ENCODE peak calls at places on chromosome 22, in nine cellular contexts. W, M, B, I, Q, D, E, H and O are unnamed samples.

GRCh38 chr22:47928626-47929025 is 1166.2 kb downstream of the TBC1D22A start:
- DNase-seq in W (no peak), M (no peak), B (peak), I (no peak), Q (no peak), D (no peak), E (no peak), H (no peak), O (no peak)

GRCh38 chr22:37431811-37432707 is 4.8 kb upstream of the ELFN2 start:
- DNase-seq in W (peak), M (no peak), B (no peak), I (no peak), Q (peak), D (no peak), E (no peak), H (peak), O (peak)

GRCh38 chr22:29820941-29821789 is 16.9 kb downstream of the ASCC2 start:
- DNase-seq in W (peak), M (no peak), B (peak), I (peak), Q (peak), D (peak), E (no peak), H (peak), O (peak)

GRCh38 chr22:45638834-45639746 is 32.5 kb upstream of the ATXN10 start:
- DNase-seq in W (no peak), M (no peak), B (peak), I (peak), Q (peak), D (peak), E (no peak), H (peak), O (peak)

GRCh38 chr22:49087163-49087562 is 740.5 kb downstream of the BRD1 start:
- DNase-seq in W (no peak), M (no peak), B (no peak), I (no peak), Q (no peak), D (no peak), E (no peak), H (no peak), O (no peak)

GRCh38 chr22:16936625-16937024 is 71.4 kb downstream of the GAB4 start:
- DNase-seq in W (no peak), M (no peak), B (no peak), I (no peak), Q (no peak), D (no peak), E (no peak), H (no peak), O (no peak)

GRCh38 chr22:46906326-46907045 is 144.0 kb downstream of the TBC1D22A start:
- DNase-seq in W (no peak), M (no peak), B (no peak), I (no peak), Q (no peak), D (no peak), E (no peak), H (no peak), O (no peak)

GRCh38 chr22:45483918-45484499 is 18.7 kb upstream of the FBLN1 start:
- DNase-seq in W (no peak), M (no peak), B (no peak), I (peak), Q (no peak), D (no peak), E (no peak), H (no peak), O (no peak)

GRCh38 chr22:44615602-44616180 is 86.3 kb upstream of the PRR5 start:
- DNase-seq in W (no peak), M (no peak), B (no peak), I (peak), Q (no peak), D (no peak), E (no peak), H (no peak), O (no peak)

GRCh38 chr22:46792061-46792796 is 29.8 kb downstream of the TBC1D22A start:
- DNase-seq in W (no peak), M (no peak), B (no peak), I (no peak), Q (no peak), D (no peak), E (no peak), H (no peak), O (no peak)

GRCh38 chr22:45242778-45243191 is 2.1 kb upstream of the KIAA0930 start:
- DNase-seq in W (no peak), M (no peak), B (no peak), I (peak), Q (peak), D (peak), E (no peak), H (no peak), O (no peak)

GRCh38 chr22:36182056-36182455 is 19.6 kb downstream of the APOL4 start:
- DNase-seq in W (no peak), M (no peak), B (no peak), I (no peak), Q (peak), D (no peak), E (no peak), H (no peak), O (no peak)

GRCh38 chr22:25582946-25583345 is 18.5 kb downstream of the GRK3 start:
- DNase-seq in W (peak), M (no peak), B (no peak), I (no peak), Q (no peak), D (no peak), E (no peak), H (no peak), O (no peak)

GRCh38 chr22:46815896-46816721 is 53.7 kb downstream of the TBC1D22A start:
- DNase-seq in W (no peak), M (no peak), B (peak), I (no peak), Q (peak), D (no peak), E (no peak), H (peak), O (no peak)

GRCh38 chr22:50548046-50548912 is 2.6 kb downstream of the KLHDC7B start:
- DNase-seq in W (no peak), M (no peak), B (no peak), I (peak), Q (no peak), D (no peak), E (no peak), H (no peak), O (no peak)

GRCh38 chr22:41831828-41832552 is 915 bp upstream of the SREBF2 start:
- DNase-seq in W (no peak), M (no peak), B (no peak), I (no peak), Q (no peak), D (no peak), E (no peak), H (no peak), O (no peak)

GRCh38 chr22:45104313-45104712 is 59.4 kb upstream of the NUP50 start:
- DNase-seq in W (no peak), M (no peak), B (no peak), I (no peak), Q (no peak), D (no peak), E (no peak), H (no peak), O (no peak)

GRCh38 chr22:44950806-44951509 is 58.8 kb downstream of the PHF21B start:
- DNase-seq in W (no peak), M (no peak), B (no peak), I (no peak), Q (no peak), D (no peak), E (no peak), H (no peak), O (no peak)

GRCh38 chr22:41178425-41178975 is 26.6 kb upstream of the L3MBTL2 start:
- DNase-seq in W (no peak), M (no peak), B (no peak), I (no peak), Q (no peak), D (no peak), E (no peak), H (no peak), O (no peak)

GRCh38 chr22:23431337-23432072 is 148.6 kb downstream of the IGLL1 start:
- DNase-seq in W (no peak), M (no peak), B (no peak), I (no peak), Q (peak), D (no peak), E (peak), H (no peak), O (no peak)

GRCh38 chr22:22513619-22514018 is 5.1 kb upstream of the ZNF280B start:
- DNase-seq in W (no peak), M (no peak), B (no peak), I (no peak), Q (no peak), D (no peak), E (no peak), H (no peak), O (no peak)

GRCh38 chr22:17891427-17892167 is 117.3 kb upstream of the BID start:
- DNase-seq in W (no peak), M (no peak), B (no peak), I (no peak), Q (no peak), D (no peak), E (peak), H (no peak), O (no peak)

GRCh38 chr22:28410050-28410816 is 269.4 kb downstream of the TTC28 start:
- DNase-seq in W (no peak), M (no peak), B (no peak), I (no peak), Q (peak), D (no peak), E (no peak), H (peak), O (no peak)
- TF ChIP-seq CTCF in W (no peak), M (no peak), B (no peak), I (no peak), Q (no peak), D (no peak), E (no peak), H (no peak), O (no peak)

GRCh38 chr22:32794449-32795213 is 6.9 kb upstream of the TIMP3 start:
- DNase-seq in W (no peak), M (no peak), B (no peak), I (no peak), Q (no peak), D (no peak), E (no peak), H (no peak), O (no peak)
- TF ChIP-seq CTCF in W (no peak), M (no peak), B (no peak), I (no peak), Q (no peak), D (no peak), E (no peak), H (peak), O (no peak)

GRCh38 chr22:43587574-43587973 is 175.8 kb downstream of the MPPED1 start:
- DNase-seq in W (no peak), M (no peak), B (no peak), I (no peak), Q (peak), D (no peak), E (no peak), H (no peak), O (no peak)

DNA sequence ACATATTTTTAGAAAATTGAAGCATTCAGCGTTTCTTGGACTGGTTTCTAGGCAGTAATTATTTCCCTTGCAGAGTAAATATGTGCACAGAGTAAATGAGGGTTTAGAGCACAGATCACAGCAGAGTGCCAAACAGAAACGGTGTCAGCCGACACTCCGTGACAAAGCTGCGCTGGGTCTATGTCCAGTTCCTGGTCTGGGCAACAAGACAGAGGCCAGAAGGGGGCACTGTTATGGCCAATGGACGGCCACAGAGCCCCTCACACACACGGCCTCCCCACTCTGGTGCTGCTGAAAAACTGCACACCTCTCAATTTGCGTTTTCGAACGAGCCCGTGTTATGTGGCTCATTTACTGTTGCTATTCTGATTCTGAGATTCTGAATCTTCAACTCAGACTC is 180.7 kb downstream of the MPPED1 start:
- DNase-seq in W (no peak), M (no peak), B (no peak), I (no peak), Q (peak), D (no peak), E (no peak), H (no peak), O (no peak)
- TF ChIP-seq CTCF in W (peak), M (peak), B (no peak), I (no peak), Q (peak), D (no peak), E (no peak), H (peak), O (peak)

GRCh38 chr22:27925331-27925730 is 6.3 kb upstream of the PITPNB start:
- DNase-seq in W (no peak), M (no peak), B (no peak), I (no peak), Q (no peak), D (no peak), E (no peak), H (no peak), O (no peak)

GRCh38 chr22:27919222-27919942 is at the start of gene PITPNB:
- DNase-seq in W (peak), M (peak), B (peak), I (peak), Q (peak), D (peak), E (peak), H (peak), O (peak)

GRCh38 chr22:27918351-27919221 is 470 bp downstream of the PITPNB start:
- DNase-seq in W (no peak), M (peak), B (peak), I (peak), Q (peak), D (peak), E (peak), H (peak), O (no peak)

DNA sequence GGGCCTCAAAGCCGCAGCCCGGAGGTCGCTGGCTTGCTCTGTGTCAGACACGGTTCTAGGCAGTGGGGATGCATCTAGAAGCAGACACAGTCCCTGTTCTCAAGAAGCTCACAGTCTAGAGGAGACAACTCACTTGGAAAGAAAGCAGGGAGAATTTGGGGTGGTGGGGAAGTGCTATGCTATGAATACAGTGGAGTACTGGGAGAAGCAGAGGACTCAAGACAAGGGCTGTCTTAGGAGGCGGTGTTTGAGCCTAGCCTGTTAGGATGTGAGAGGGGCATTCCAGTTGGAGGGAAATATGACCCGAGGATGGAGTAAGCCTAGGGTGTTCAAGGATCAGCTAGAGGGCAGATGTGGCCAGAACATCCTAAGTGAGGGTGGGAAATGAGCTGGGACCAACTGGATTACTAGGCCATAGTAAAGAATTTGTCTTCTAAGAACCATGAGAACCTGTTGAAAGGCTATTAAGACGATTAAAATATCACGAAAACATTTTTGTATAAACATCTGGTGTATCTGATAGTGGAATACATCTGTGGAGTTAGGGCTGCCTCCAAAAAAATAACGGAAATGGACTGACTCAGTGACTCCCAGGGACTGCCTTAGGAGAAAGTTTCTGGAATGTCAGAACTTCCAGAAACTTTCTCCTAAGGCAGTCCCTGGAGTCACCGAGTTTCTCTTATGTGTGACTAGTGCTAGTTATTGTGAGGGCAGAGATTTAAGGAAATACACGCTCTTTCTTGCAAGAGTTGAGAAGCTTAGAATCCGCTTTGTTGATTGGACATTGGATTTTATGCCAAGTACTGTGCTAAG is 1.1 kb upstream of the PITPNB start:
- DNase-seq in W (peak), M (no peak), B (peak), I (no peak), Q (peak), D (no peak), E (peak), H (peak), O (peak)
- TF ChIP-seq CTCF in W (no peak), M (no peak), B (no peak), I (no peak), Q (no peak), D (no peak), E (no peak), H (peak), O (no peak)

DNA sequence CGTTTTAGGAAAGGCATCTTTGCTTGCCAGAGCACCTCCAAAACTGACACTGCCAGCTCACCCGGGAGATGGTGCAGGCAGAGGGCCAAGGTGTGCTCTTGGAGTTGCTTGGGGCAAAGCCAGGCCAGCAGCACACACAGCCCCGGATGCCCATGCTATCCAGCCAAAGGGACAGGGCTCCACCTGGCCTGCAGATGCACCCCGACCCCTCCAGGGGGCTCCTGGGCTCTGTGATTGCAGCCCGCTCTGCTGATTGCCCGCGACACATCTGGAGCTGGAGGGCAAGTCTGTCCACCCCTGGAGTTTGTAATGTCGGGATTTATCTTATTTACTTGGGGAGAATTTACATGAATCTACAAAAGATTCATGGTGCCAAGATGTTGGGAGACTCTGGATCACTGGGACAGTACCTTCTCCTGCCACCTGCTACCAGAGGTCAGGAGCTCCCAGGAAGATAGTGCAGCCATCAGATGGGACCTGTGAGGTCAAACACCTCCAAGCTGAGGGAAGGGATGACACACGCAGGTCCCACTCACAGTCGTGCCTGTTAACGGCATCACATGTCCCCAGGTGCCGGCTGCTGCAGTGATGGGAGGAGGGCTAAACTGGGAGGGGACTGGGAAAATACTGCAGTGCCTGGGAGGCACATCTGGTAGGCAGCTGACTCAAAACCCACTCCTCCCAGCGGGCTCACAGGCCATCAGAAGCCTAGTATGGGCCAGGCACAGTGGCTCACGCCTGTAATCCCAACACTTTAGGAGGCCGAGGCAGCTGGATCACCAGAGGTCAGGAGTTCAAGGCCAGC is 17.2 kb downstream of the CBX7 start:
- DNase-seq in W (no peak), M (peak), B (no peak), I (no peak), Q (peak), D (no peak), E (no peak), H (peak), O (no peak)
- TF ChIP-seq CTCF in W (peak), M (peak), B (peak), I (peak), Q (peak), D (no peak), E (no peak), H (peak), O (peak)

GRCh38 chr22:20085651-20086050 is 5.6 kb downstream of the DGCR8 start:
- DNase-seq in W (no peak), M (no peak), B (no peak), I (peak), Q (no peak), D (no peak), E (no peak), H (no peak), O (no peak)

GRCh38 chr22:20083157-20083890 is 3.3 kb downstream of the DGCR8 start:
- DNase-seq in W (no peak), M (no peak), B (no peak), I (peak), Q (no peak), D (no peak), E (no peak), H (no peak), O (no peak)

GRCh38 chr22:20083891-20084546 is 4.0 kb downstream of the DGCR8 start:
- DNase-seq in W (no peak), M (no peak), B (no peak), I (no peak), Q (no peak), D (no peak), E (no peak), H (no peak), O (no peak)

GRCh38 chr22:20086101-20086599 is 6.1 kb downstream of the DGCR8 start:
- DNase-seq in W (no peak), M (no peak), B (no peak), I (peak), Q (no peak), D (no peak), E (no peak), H (no peak), O (no peak)

GRCh38 chr22:20084547-20085413 is 4.7 kb downstream of the DGCR8 start:
- DNase-seq in W (no peak), M (peak), B (no peak), I (peak), Q (peak), D (peak), E (peak), H (no peak), O (no peak)
- TF ChIP-seq CTCF in W (peak), M (peak), B (no peak), I (no peak), Q (peak), D (no peak), E (no peak), H (peak), O (peak)